ENCODE peak calls at places on chromosomes 1 and 21, in four cellular contexts. X, I, T and S are unnamed samples.

GRCh38 chr21:34606621-34607020 is 8.3 kb downstream of the RCAN1 start:
- DNase-seq in X (no peak), I (no peak), T (no peak), S (no peak)

GRCh38 chr1:159005676-159006075 is 4.0 kb upstream of the IFI16 start:
- DNase-seq in X (no peak), I (peak), T (peak), S (no peak)

GRCh38 chr1:173580658-173581057 is 22.2 kb downstream of the SLC9C2 start:
- DNase-seq in X (no peak), I (no peak), T (no peak), S (no peak)

GRCh38 chr1:910311-910880 is 13.3 kb upstream of the SAMD11 start:
- DNase-seq in X (no peak), I (no peak), T (no peak), S (no peak)

GRCh38 chr21:41683815-41684214 is 83.0 kb downstream of the RIPK4 start:
- DNase-seq in X (no peak), I (no peak), T (no peak), S (no peak)

GRCh38 chr1:116226017-116226416 is 114.8 kb downstream of the MAB21L3 start:
- DNase-seq in X (no peak), I (no peak), T (no peak), S (no peak)

GRCh38 chr21:45209685-45210284 is 77.9 kb downstream of the POFUT2 start:
- DNase-seq in X (no peak), I (no peak), T (no peak), S (no peak)

GRCh38 chr1:226001852-226002666 is 2.9 kb upstream of the SDE2 start:
- DNase-seq in X (peak), I (peak), T (peak), S (no peak)

GRCh38 chr1:172429324-172430127 is 9.0 kb downstream of the C1orf105 start:
- DNase-seq in X (peak), I (peak), T (peak), S (peak)

GRCh38 chr1:154878371-154879355 is 8.6 kb upstream of the KCNN3 start:
- DNase-seq in X (peak), I (peak), T (peak), S (no peak)

GRCh38 chr1:35929730-35930592 is 944 bp upstream of the AGO3 start:
- DNase-seq in X (no peak), I (peak), T (peak), S (no peak)

GRCh38 chr1:240004086-240004749 is 87.5 kb upstream of the FMN2 start:
- DNase-seq in X (peak), I (peak), T (peak), S (no peak)

GRCh38 chr1:162412002-162412401 is at the start of gene SH2D1B:
- DNase-seq in X (no peak), I (no peak), T (no peak), S (no peak)

GRCh38 chr1:206505702-206506375 is 1.5 kb upstream of the RASSF5 start:
- DNase-seq in X (no peak), I (peak), T (peak), S (no peak)

GRCh38 chr1:49626474-49626873 is 397.3 kb downstream of the AGBL4 start:
- DNase-seq in X (no peak), I (no peak), T (no peak), S (no peak)

GRCh38 chr1:21911205-21912001 is 25.7 kb downstream of the HSPG2 start:
- DNase-seq in X (no peak), I (peak), T (no peak), S (peak)

GRCh38 chr21:14968821-14969220 is 96.0 kb downstream of the NRIP1 start:
- DNase-seq in X (no peak), I (peak), T (peak), S (no peak)

GRCh38 chr1:211344335-211344664 is 17.7 kb downstream of the TRAF5 start:
- DNase-seq in X (no peak), I (peak), T (peak), S (no peak)

GRCh38 chr1:27296773-27297214 is 25.2 kb upstream of the TMEM222 start:
- DNase-seq in X (peak), I (peak), T (peak), S (no peak)

GRCh38 chr1:232463226-232463625 is 166.7 kb downstream of the SIPA1L2 start:
- DNase-seq in X (no peak), I (peak), T (peak), S (no peak)

GRCh38 chr1:177514207-177514606 is 343.4 kb downstream of the BRINP2 start:
- DNase-seq in X (no peak), I (no peak), T (no peak), S (no peak)

GRCh38 chr1:151790940-151791651 is 796 bp upstream of the TDRKH start:
- DNase-seq in X (peak), I (no peak), T (no peak), S (no peak)

GRCh38 chr1:223033658-223034057 is 109.4 kb downstream of the TLR5 start:
- DNase-seq in X (no peak), I (no peak), T (no peak), S (no peak)

GRCh38 chr1:204828352-204828850 is 42.3 kb upstream of the NFASC start:
- DNase-seq in X (peak), I (peak), T (peak), S (peak)

GRCh38 chr1:220604921-220605320 is 77.0 kb downstream of the MARK1 start:
- DNase-seq in X (no peak), I (no peak), T (no peak), S (no peak)

GRCh38 chr21:35256468-35256988 is 207.4 kb upstream of the RUNX1 start:
- DNase-seq in X (peak), I (peak), T (peak), S (peak)

GRCh38 chr1:43276673-43277072 is 6.9 kb downstream of the TMEM125 start:
- DNase-seq in X (no peak), I (no peak), T (no peak), S (no peak)

GRCh38 chr1:200724064-200724463 is 14.6 kb upstream of the CAMSAP2 start:
- DNase-seq in X (no peak), I (no peak), T (no peak), S (no peak)

GRCh38 chr1:232499151-232499550 is 130.8 kb downstream of the SIPA1L2 start:
- DNase-seq in X (no peak), I (no peak), T (no peak), S (no peak)

GRCh38 chr1:70256664-70257063 is 35.5 kb downstream of the SRSF11 start:
- DNase-seq in X (no peak), I (no peak), T (no peak), S (no peak)

GRCh38 chr1:13628711-13629110 is 45.1 kb downstream of the PDPN start:
- DNase-seq in X (no peak), I (no peak), T (no peak), S (no peak)

GRCh38 chr1:54256756-54257155 is 56.8 kb downstream of the MRPL37 start:
- DNase-seq in X (no peak), I (no peak), T (no peak), S (no peak)

GRCh38 chr1:81379430-81379829 is 421.3 kb upstream of the ADGRL2 start:
- DNase-seq in X (no peak), I (no peak), T (no peak), S (no peak)

GRCh38 chr1:87331319-87332269 is 2.9 kb downstream of the LMO4 start:
- DNase-seq in X (peak), I (peak), T (peak), S (no peak)

DNA sequence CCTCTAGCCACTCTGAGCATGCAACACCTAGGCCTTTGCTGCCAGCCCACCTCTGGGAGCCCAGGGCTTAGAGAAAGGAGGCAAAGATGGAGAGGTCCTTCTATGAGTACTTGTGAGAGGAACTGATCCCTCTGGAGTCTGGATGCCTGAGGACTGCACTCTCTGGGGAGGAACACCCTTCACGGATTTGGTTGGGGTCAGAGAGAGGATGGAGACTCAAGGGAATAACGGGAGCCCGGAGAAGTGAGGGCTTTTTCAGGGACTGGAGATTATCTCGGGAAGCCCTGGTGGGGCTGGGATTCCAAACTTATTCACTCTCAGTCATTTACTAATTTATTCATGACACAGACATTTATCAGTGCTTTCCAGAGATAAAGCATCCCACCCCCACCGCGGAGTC is 438 bp upstream of the C1orf232 start:
- DNase-seq in X (no peak), I (no peak), T (no peak), S (no peak)
- H3K4me3 ChIP-seq in X (peak), I (no peak), T (peak), S (peak)

GRCh38 chr1:90722874-90723273 is 5.8 kb upstream of the BARHL2 start:
- DNase-seq in X (no peak), I (no peak), T (no peak), S (no peak)

GRCh38 chr1:90725341-90725960 is 8.3 kb upstream of the BARHL2 start:
- DNase-seq in X (no peak), I (no peak), T (no peak), S (no peak)

GRCh38 chr1:90724926-90725325 is 7.8 kb upstream of the BARHL2 start:
- DNase-seq in X (no peak), I (no peak), T (no peak), S (no peak)

GRCh38 chr1:90724361-90724760 is 7.3 kb upstream of the BARHL2 start:
- DNase-seq in X (no peak), I (no peak), T (no peak), S (no peak)

DNA sequence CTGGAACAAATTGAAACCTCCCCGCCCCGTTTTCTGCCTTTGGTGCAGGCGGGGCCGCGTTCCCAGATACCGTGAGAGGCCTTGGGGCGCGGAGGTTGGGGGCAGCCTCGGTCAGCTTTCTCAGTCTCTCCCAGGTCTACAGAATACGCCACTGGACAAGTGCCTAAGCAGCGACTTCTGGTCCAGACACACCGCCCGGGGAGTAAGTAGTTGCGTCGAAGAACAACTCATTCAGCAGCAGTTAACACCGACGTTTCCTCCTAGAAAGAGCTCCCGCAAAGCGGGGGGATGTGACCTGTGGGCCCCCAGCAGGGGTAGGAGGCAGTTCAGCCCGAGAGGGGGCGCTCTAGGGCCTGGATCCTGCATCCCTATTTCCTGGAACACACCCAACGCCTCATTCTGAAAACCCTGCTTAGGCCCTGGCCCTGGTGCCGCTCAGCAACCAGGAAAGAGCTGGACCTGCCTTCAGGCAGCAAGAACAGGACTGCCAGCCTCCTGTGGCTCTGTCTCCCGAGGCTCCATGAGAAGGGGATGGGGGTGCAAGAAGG is 6.5 kb upstream of the BARHL2 start:
- DNase-seq in X (no peak), I (no peak), T (no peak), S (no peak)
- H3K4me3 ChIP-seq in X (no peak), I (no peak), T (peak), S (no peak)

GRCh38 chr1:32246888-32247273 is at the start of gene FAM167B:
- DNase-seq in X (no peak), I (peak), T (peak), S (peak)

GRCh38 chr1:32247983-32248889 is 1.2 kb downstream of the FAM167B start:
- DNase-seq in X (peak), I (peak), T (peak), S (no peak)

GRCh38 chr1:32247452-32247851 is 430 bp downstream of the FAM167B start:
- DNase-seq in X (no peak), I (no peak), T (no peak), S (no peak)

GRCh38 chr1:32250893-32251716 is at the start of gene LCK:
- DNase-seq in X (no peak), I (no peak), T (no peak), S (no peak)

GRCh38 chr1:32249831-32250525 is 1.1 kb upstream of the LCK start:
- DNase-seq in X (no peak), I (no peak), T (peak), S (no peak)
- H3K4me3 ChIP-seq in X (no peak), I (no peak), T (no peak), S (no peak)

GRCh38 chr1:167912294-167912693 is 1.6 kb downstream of the ADCY10 start:
- DNase-seq in X (no peak), I (no peak), T (no peak), S (no peak)
- H3K4me3 ChIP-seq in X (no peak), I (no peak), T (no peak), S (no peak)

DNA sequence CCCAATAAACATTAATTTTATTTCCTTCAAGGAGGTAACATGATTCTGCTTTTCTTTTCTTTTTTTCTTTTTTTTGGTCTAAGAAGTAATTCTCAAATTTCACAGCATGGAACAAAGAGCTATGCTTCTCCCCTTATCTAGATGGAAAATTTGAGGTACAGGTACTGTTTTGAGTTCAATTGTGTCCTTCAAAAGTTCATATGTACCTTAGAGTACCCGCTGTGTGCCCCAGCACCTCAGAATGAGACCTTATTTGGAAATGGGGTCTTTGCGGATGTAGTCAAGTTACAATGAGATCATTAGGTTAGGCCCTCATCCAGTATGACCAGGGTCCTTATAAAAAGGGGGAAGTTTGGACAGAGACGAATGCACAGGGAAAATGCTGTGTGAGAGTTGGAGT is 22.0 kb downstream of the ELAPOR1 start:
- DNase-seq in X (no peak), I (no peak), T (no peak), S (no peak)
- H3K4me3 ChIP-seq in X (no peak), I (no peak), T (no peak), S (no peak)

GRCh38 chr1:111197598-111198289 is 2.7 kb downstream of the DENND2D start:
- DNase-seq in X (peak), I (peak), T (no peak), S (no peak)
- H3K4me3 ChIP-seq in X (no peak), I (no peak), T (no peak), S (no peak)

GRCh38 chr1:160645386-160646063 is 1.3 kb downstream of the SLAMF1 start:
- DNase-seq in X (no peak), I (no peak), T (no peak), S (no peak)
- H3K4me3 ChIP-seq in X (no peak), I (no peak), T (no peak), S (no peak)

GRCh38 chr1:100268202-100268601 is 2.2 kb downstream of the RTCA start:
- DNase-seq in X (no peak), I (no peak), T (no peak), S (no peak)
- H3K4me3 ChIP-seq in X (no peak), I (no peak), T (no peak), S (no peak)